ENCODE peak calls at places on chromosomes 4 and X, in five cellular contexts. O is neural crest cell, S is iris pigment epithelial cell, C is WTC11, R is left lung. Y is an unnamed sample.

GRCh38 chr4:40040908-40041307 is 15.7 kb upstream of the N4BP2 start:
- DNase-seq in S (no peak), R (no peak), O (no peak), C (no peak), Y (no peak)

GRCh38 chr4:39823193-39823592 is 125.3 kb downstream of the UBE2K start:
- DNase-seq in R (no peak), S (peak; percentile 48), C (no peak), O (no peak), Y (no peak)

GRCh38 chr4:146998157-146998556 is 52.5 kb upstream of the TTC29 start:
- DNase-seq in C (no peak), O (no peak), R (no peak), S (no peak), Y (no peak)

GRCh38 chr4:5137927-5138326 is 86.6 kb downstream of the STK32B start:
- DNase-seq in R (no peak), S (no peak), C (no peak), O (no peak), Y (peak; percentile 20)

GRCh38 chr4:79237836-79238235 is 88.0 kb downstream of the NAA11 start:
- DNase-seq in R (no peak), O (no peak), S (no peak), C (no peak), Y (no peak)

GRCh38 chr4:766152-766515 is 59.8 kb downstream of the CPLX1 start:
- DNase-seq in O (no peak), S (peak; percentile 74), C (no peak), R (no peak), Y (peak; percentile 64)

GRCh38 chr4:153204247-153205027 is at the start of gene TRIM2:
- DNase-seq in O (peak; percentile 61), S (peak; percentile 91), R (peak; percentile 81), C (peak; percentile 74), Y (peak; percentile 91)

GRCh38 chr4:161936625-161937133 is 227.1 kb downstream of the FSTL5 start:
- DNase-seq in C (no peak), S (peak; percentile 97), R (no peak), O (no peak), Y (peak; percentile 93)

GRCh38 chrX:155028192-155028591 is 1.5 kb downstream of the FUNDC2 start:
- DNase-seq in S (no peak), C (no peak), R (no peak), O (no peak), Y (no peak)

GRCh38 chrX:46185923-46186810 is 359.1 kb downstream of the ZNF674 start:
- DNase-seq in R (no peak), O (no peak), C (no peak), S (no peak), Y (peak; percentile 56)

GRCh38 chrX:27336466-27337091 is 126.6 kb downstream of the PPP4R3C start:
- DNase-seq in C (peak; percentile 57), O (peak; percentile 49), R (no peak), S (peak; percentile 8), Y (peak; percentile 13)

GRCh38 chr4:21490682-21491081 is 457.9 kb downstream of the KCNIP4 start:
- DNase-seq in S (no peak), C (no peak), O (no peak), R (no peak), Y (no peak)

GRCh38 chr4:1495416-1496115 is 89.3 kb upstream of the NKX1-1 start:
- DNase-seq in S (no peak), R (peak; percentile 26), C (peak; percentile 8), O (no peak), Y (no peak)

GRCh38 chr4:3372933-3373465 is 68.8 kb upstream of the HGFAC start:
- DNase-seq in C (no peak), R (peak; percentile 90), O (no peak), S (no peak), Y (no peak)

GRCh38 chr4:122889726-122890125 is 32.7 kb downstream of the NUDT6 start:
- DNase-seq in C (no peak), O (no peak), S (no peak), R (no peak), Y (no peak)

GRCh38 chr4:173121044-173121685 is 47.4 kb upstream of the GALNT7 start:
- DNase-seq in R (no peak), S (peak; percentile 62), C (peak; percentile 44), O (no peak), Y (no peak)

GRCh38 chrX:47501226-47502071 is 18.4 kb upstream of the ZNF41 start:
- DNase-seq in S (peak; percentile 77), O (no peak), R (no peak), C (no peak), Y (no peak)

GRCh38 chr4:173520921-173521473 is 9.0 kb downstream of the HAND2 start:
- DNase-seq in O (no peak), S (no peak), R (no peak), C (no peak), Y (no peak)

GRCh38 chr4:8540072-8540471 is 40.1 kb upstream of the GPR78 start:
- DNase-seq in R (peak; percentile 6), S (no peak), O (no peak), C (no peak), Y (no peak)

GRCh38 chr4:173547889-173548288 is 17.9 kb upstream of the HAND2 start:
- DNase-seq in C (no peak), S (no peak), R (no peak), O (no peak), Y (no peak)

GRCh38 chrX:105471597-105471996 is 251.1 kb upstream of the TEX13A start:
- DNase-seq in S (no peak), R (no peak), C (no peak), O (no peak), Y (no peak)

GRCh38 chr4:18049446-18049845 is 27.9 kb upstream of the LCORL start:
- DNase-seq in S (no peak), O (no peak), C (no peak), R (no peak), Y (peak; percentile 77)

GRCh38 chr4:142326181-142326580 is 519.9 kb downstream of the INPP4B start:
- DNase-seq in O (no peak), C (no peak), S (no peak), R (no peak), Y (no peak)

Y was measured in M059J.